ENCODE peak calls at places on chromosomes 16 and 17, in five cellular contexts. W is HS-27A, Z is T follicular helper cell, G is anterior cingulate cortex, H is pancreas. K is an unnamed sample.

GRCh38 chr17:78396436-78397335 is 18.2 kb downstream of the PGS1 start:
- DNase-seq in W (no peak), Z (no peak), G (peak), H (peak), K (no peak)

GRCh38 chr17:1976000-1976682 is 49.0 kb downstream of the RTN4RL1 start:
- DNase-seq in W (no peak), Z (no peak), G (no peak), H (no peak), K (no peak)

GRCh38 chr17:57900991-57901743 is 51.3 kb upstream of the MRPS23 start:
- DNase-seq in W (no peak), Z (no peak), G (no peak), H (peak), K (no peak)

GRCh38 chr16:22898874-22899348 is 84.9 kb downstream of the HS3ST2 start:
- DNase-seq in W (peak), Z (peak), G (peak), H (peak), K (no peak)

GRCh38 chr16:83675136-83675535 is 132.6 kb upstream of the HSBP1 start:
- DNase-seq in W (no peak), Z (no peak), G (no peak), H (no peak), K (no peak)

GRCh38 chr16:9124444-9124843 is 33.0 kb downstream of the HAPSTR1 start:
- DNase-seq in W (no peak), Z (no peak), G (no peak), H (no peak), K (no peak)

GRCh38 chr16:84898447-84898846 is 78.7 kb downstream of the CRISPLD2 start:
- DNase-seq in W (no peak), Z (no peak), G (no peak), H (no peak), K (no peak)

GRCh38 chr17:78304549-78305037 is 55.3 kb downstream of the SOCS3 start:
- DNase-seq in W (no peak), Z (no peak), G (no peak), H (no peak), K (no peak)

GRCh38 chr17:38879878-38880727 is 10.2 kb downstream of the LASP1 start:
- DNase-seq in W (no peak), Z (no peak), G (no peak), H (peak), K (no peak)

GRCh38 chr16:48126801-48127644 is 28.8 kb downstream of the ABCC12 start:
- DNase-seq in W (peak), Z (no peak), G (no peak), H (peak), K (no peak)

GRCh38 chr17:1745513-1746020 is 2.9 kb downstream of the SERPINF2 start:
- DNase-seq in W (no peak), Z (no peak), G (no peak), H (no peak), K (no peak)

K was measured in CD4-positive, alpha-beta T cell.